ENCODE peak calls at places on chromosome 3, in ten cellular contexts. V, S, K, X, D, E, Q, N, B and O are unnamed samples.

GRCh38 chr3:194989251-194989650 is 281.7 kb downstream of the XXYLT1 start:
- DNase-seq in V (no peak), S (no peak), K (no peak), X (no peak), D (no peak), E (no peak), Q (no peak), N (no peak), B (no peak), O (peak)

GRCh38 chr3:168085491-168086119 is 10.1 kb downstream of the GOLIM4 start:
- DNase-seq in V (no peak), S (no peak), K (no peak), X (no peak), D (no peak), E (no peak), Q (no peak), N (peak), B (no peak), O (no peak)

GRCh38 chr3:44966795-44967278 is 9.1 kb downstream of the ZDHHC3 start:
- DNase-seq in V (no peak), S (peak), K (no peak), X (no peak), D (no peak), E (no peak), Q (peak), N (peak), B (peak), O (no peak)

GRCh38 chr3:144343777-144344176 is 372.2 kb downstream of the DIPK2A start:
- DNase-seq in V (no peak), S (no peak), K (no peak), X (no peak), D (no peak), E (no peak), Q (no peak), N (no peak), B (no peak), O (no peak)

GRCh38 chr3:119697394-119697793 is 5.4 kb upstream of the CFAP91 start:
- DNase-seq in V (no peak), S (no peak), K (no peak), X (no peak), D (no peak), E (no peak), Q (no peak), N (peak), B (no peak), O (no peak)

GRCh38 chr3:67943546-67943945 is 289.1 kb upstream of the SUCLG2 start:
- DNase-seq in V (no peak), S (no peak), K (no peak), X (no peak), D (no peak), E (no peak), Q (no peak), N (no peak), B (no peak), O (no peak)

GRCh38 chr3:73080201-73080966 is 18.9 kb downstream of the EBLN2 start:
- DNase-seq in V (no peak), S (peak), K (no peak), X (no peak), D (peak), E (no peak), Q (no peak), N (peak), B (peak), O (no peak)

GRCh38 chr3:104628185-104628789 is 738.4 kb upstream of the ALCAM start:
- DNase-seq in V (no peak), S (peak), K (no peak), X (peak), D (no peak), E (no peak), Q (peak), N (peak), B (peak), O (no peak)

GRCh38 chr3:64686446-64686908 is 1.3 kb downstream of the ADAMTS9 start:
- DNase-seq in V (no peak), S (peak), K (peak), X (no peak), D (peak), E (peak), Q (no peak), N (no peak), B (no peak), O (no peak)

GRCh38 chr3:120147072-120147871 is 53.0 kb upstream of the GSK3B start:
- DNase-seq in V (peak), S (peak), K (no peak), X (no peak), D (no peak), E (no peak), Q (peak), N (peak), B (no peak), O (no peak)

GRCh38 chr3:69890691-69891090 is 108.8 kb upstream of the SAMMSON start:
- DNase-seq in V (no peak), S (no peak), K (no peak), X (no peak), D (no peak), E (no peak), Q (peak), N (no peak), B (no peak), O (no peak)

GRCh38 chr3:133547432-133548041 is 25.9 kb upstream of the CDV3 start:
- DNase-seq in V (no peak), S (peak), K (peak), X (peak), D (no peak), E (no peak), Q (no peak), N (no peak), B (peak), O (no peak)

GRCh38 chr3:187738400-187739124 is 6.7 kb downstream of the BCL6 start:
- DNase-seq in V (peak), S (peak), K (peak), X (peak), D (peak), E (peak), Q (peak), N (peak), B (peak), O (peak)

GRCh38 chr3:11465744-11466611 is 177.7 kb downstream of the VGLL4 start:
- DNase-seq in V (no peak), S (peak), K (no peak), X (peak), D (no peak), E (peak), Q (no peak), N (no peak), B (peak), O (no peak)

GRCh38 chr3:156209631-156210336 is 89.4 kb downstream of the KCNAB1 start:
- DNase-seq in V (no peak), S (no peak), K (no peak), X (peak), D (no peak), E (no peak), Q (no peak), N (no peak), B (no peak), O (no peak)

GRCh38 chr3:28300345-28300962 is 48.1 kb upstream of the ZCWPW2 start:
- DNase-seq in V (no peak), S (no peak), K (no peak), X (no peak), D (no peak), E (no peak), Q (no peak), N (no peak), B (no peak), O (no peak)

GRCh38 chr3:87997298-87997697 is 61.5 kb downstream of the CGGBP1 start:
- DNase-seq in V (no peak), S (peak), K (no peak), X (no peak), D (no peak), E (no peak), Q (no peak), N (peak), B (peak), O (no peak)

DNA sequence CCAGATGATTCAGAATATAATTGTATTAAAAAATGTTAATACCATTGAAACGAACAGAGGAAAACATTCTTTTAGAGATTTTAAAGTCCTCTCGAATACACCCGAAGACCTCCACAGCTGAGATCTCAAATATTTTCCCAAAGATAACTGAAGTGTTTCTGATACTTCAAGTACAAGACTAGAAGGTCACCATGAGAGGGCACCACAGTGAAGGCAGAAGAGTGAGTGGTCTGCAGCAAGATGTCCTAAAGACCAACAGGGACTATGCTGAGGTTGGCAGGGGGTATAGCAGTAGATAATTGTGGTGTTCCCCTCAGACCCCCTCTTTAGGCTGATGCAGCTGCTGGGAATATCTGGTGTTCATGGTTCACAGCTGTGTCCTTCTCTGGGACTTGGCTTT is 156.5 kb downstream of the PDCD6IP start:
- DNase-seq in V (no peak), S (no peak), K (no peak), X (peak), D (no peak), E (no peak), Q (no peak), N (no peak), B (no peak), O (no peak)
- TF ChIP-seq CTCF in V (no peak), S (no peak), K (no peak), X (peak), D (no peak), E (no peak), Q (no peak), N (no peak), B (no peak), O (no peak)

GRCh38 chr3:125141596-125142417 is 70.7 kb downstream of the SLC12A8 start:
- DNase-seq in V (peak), S (peak), K (peak), X (peak), D (peak), E (peak), Q (no peak), N (peak), B (peak), O (no peak)
- TF ChIP-seq CTCF in V (peak), S (peak), K (peak), X (peak), D (no peak), E (no peak), Q (no peak), N (peak), B (no peak), O (peak)

GRCh38 chr3:46923559-46924350 is 46.2 kb downstream of the PTH1R start:
- DNase-seq in V (peak), S (peak), K (peak), X (peak), D (peak), E (peak), Q (no peak), N (peak), B (peak), O (no peak)
- TF ChIP-seq CTCF in V (peak), S (peak), K (peak), X (peak), D (peak), E (peak), Q (peak), N (peak), B (peak), O (peak)

DNA sequence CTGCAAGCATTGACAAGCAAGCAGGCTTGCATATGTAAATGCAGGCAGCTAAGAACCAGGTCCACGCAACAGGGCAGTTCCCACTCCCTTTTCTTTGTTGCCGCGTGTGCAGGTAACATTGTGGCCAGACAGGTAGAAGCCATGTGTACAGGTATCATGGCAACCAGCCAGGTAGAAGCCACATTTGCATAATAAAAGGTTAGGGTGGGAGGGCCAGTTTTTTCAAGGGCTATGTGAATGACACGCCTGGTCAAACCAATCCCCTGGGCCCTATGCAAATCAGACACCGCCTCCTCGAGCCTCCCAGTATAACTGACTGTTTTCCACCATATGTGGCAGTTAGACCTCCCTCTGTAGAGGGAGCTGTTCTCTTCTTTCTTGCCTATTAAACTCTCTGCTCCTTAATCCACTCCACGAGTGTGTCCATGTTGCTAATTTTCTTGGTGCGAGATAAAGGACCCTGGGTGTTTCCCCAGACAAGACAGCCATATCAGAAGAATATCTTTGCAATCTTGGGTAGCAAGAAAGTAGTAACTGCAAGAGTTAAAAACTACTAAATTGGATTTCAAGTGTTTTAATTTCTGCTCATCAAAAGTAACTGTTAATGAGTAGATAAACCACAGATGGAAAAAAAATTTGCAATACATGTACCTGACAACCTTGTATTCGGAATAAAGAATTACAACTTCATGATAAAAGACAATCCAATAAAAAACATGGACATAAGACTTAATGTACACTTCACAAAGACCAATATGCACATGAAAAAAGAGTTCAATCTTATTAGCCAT is 21.8 kb downstream of the PCOLCE2 start:
- DNase-seq in V (no peak), S (peak), K (no peak), X (no peak), D (peak), E (no peak), Q (no peak), N (no peak), B (no peak), O (no peak)
- TF ChIP-seq CTCF in V (no peak), S (peak), K (no peak), X (peak), D (peak), E (no peak), Q (no peak), N (no peak), B (peak), O (no peak)